ENCODE peak calls at places on chromosome 22, in seven cellular contexts. N, Y, S, J, X, A and B are unnamed samples.

GRCh38 chr22:40258463-40259046 is 80.8 kb downstream of the TNRC6B start:
- DNase-seq in N (peak), Y (no peak), S (no peak), J (no peak), X (no peak), A (no peak), B (no peak)

GRCh38 chr22:26502688-26503561 is 9.3 kb downstream of the TFIP11 start:
- DNase-seq in N (no peak), Y (peak), S (no peak), J (peak), X (no peak), A (no peak), B (peak)

GRCh38 chr22:29147241-29147919 is 58.3 kb upstream of the EMID1 start:
- DNase-seq in N (no peak), Y (no peak), S (no peak), J (no peak), X (no peak), A (no peak), B (peak)

GRCh38 chr22:35353318-35353717 is 27.6 kb upstream of the HMOX1 start:
- DNase-seq in N (no peak), Y (no peak), S (no peak), J (no peak), X (no peak), A (no peak), B (no peak)

GRCh38 chr22:34055525-34056200 is 135.4 kb upstream of the LARGE1 start:
- DNase-seq in N (no peak), Y (peak), S (no peak), J (no peak), X (no peak), A (no peak), B (peak)

GRCh38 chr22:23138584-23139469 is 3.0 kb downstream of the RSPH14 start:
- DNase-seq in N (no peak), Y (no peak), S (no peak), J (no peak), X (no peak), A (no peak), B (no peak)

GRCh38 chr22:22487059-22487458 is 21.5 kb downstream of the ZNF280B start:
- DNase-seq in N (no peak), Y (no peak), S (no peak), J (no peak), X (no peak), A (no peak), B (no peak)

GRCh38 chr22:41846268-41847002 is 13.5 kb downstream of the SREBF2 start:
- DNase-seq in N (no peak), Y (no peak), S (no peak), J (no peak), X (no peak), A (no peak), B (no peak)

GRCh38 chr22:46788426-46789168 is 26.1 kb downstream of the TBC1D22A start:
- DNase-seq in N (no peak), Y (no peak), S (no peak), J (no peak), X (no peak), A (no peak), B (no peak)

GRCh38 chr22:32584650-32585049 is 110.0 kb downstream of the FBXO7 start:
- DNase-seq in N (no peak), Y (no peak), S (no peak), J (no peak), X (no peak), A (peak), B (no peak)

GRCh38 chr22:17919276-17920144 is 104.9 kb downstream of the MICAL3 start:
- DNase-seq in N (no peak), Y (peak), S (no peak), J (peak), X (no peak), A (no peak), B (peak)

GRCh38 chr22:19632671-19633148 is 81.6 kb upstream of the SEPTIN5 start:
- DNase-seq in N (no peak), Y (peak), S (no peak), J (no peak), X (no peak), A (peak), B (peak)

GRCh38 chr22:37258810-37259472 is 14.9 kb upstream of the RAC2 start:
- DNase-seq in N (no peak), Y (peak), S (no peak), J (no peak), X (no peak), A (no peak), B (peak)

GRCh38 chr22:22888509-22889353 is 1.1 kb downstream of the IGLL5 start:
- DNase-seq in N (no peak), Y (no peak), S (no peak), J (no peak), X (no peak), A (peak), B (no peak)

GRCh38 chr22:24695958-24696511 is 78.5 kb downstream of the PIWIL3 start:
- DNase-seq in N (no peak), Y (peak), S (no peak), J (no peak), X (no peak), A (no peak), B (peak)

GRCh38 chr22:25996669-25997068 is 172.6 kb upstream of the SEZ6L start:
- DNase-seq in N (no peak), Y (no peak), S (no peak), J (no peak), X (no peak), A (no peak), B (peak)

GRCh38 chr22:47260551-47260950 is 498.1 kb downstream of the TBC1D22A start:
- DNase-seq in N (no peak), Y (no peak), S (no peak), J (no peak), X (no peak), A (peak), B (no peak)

GRCh38 chr22:26945565-26945964 is 288.2 kb downstream of the MIAT start:
- DNase-seq in N (no peak), Y (no peak), S (no peak), J (no peak), X (no peak), A (peak), B (no peak)

GRCh38 chr22:36985490-36985889 is 33.8 kb downstream of the TST start:
- DNase-seq in N (no peak), Y (no peak), S (no peak), J (no peak), X (no peak), A (no peak), B (no peak)

GRCh38 chr22:30314918-30315317 is 11.8 kb downstream of the TBC1D10A start:
- DNase-seq in N (no peak), Y (peak), S (peak), J (no peak), X (no peak), A (no peak), B (peak)

GRCh38 chr22:39927544-39927943 is 26.7 kb downstream of the GRAP2 start:
- DNase-seq in N (no peak), Y (peak), S (no peak), J (no peak), X (no peak), A (no peak), B (no peak)

GRCh38 chr22:50403701-50404101 is 60.6 kb downstream of the PPP6R2 start:
- DNase-seq in N (no peak), Y (no peak), S (no peak), J (peak), X (no peak), A (peak), B (no peak)

GRCh38 chr22:36385491-36386350 is 2.0 kb downstream of the MYH9 start:
- DNase-seq in N (peak), Y (peak), S (peak), J (peak), X (peak), A (no peak), B (peak)

GRCh38 chr22:30575859-30576258 is 1.4 kb upstream of the GAL3ST1 start:
- DNase-seq in N (no peak), Y (no peak), S (no peak), J (peak), X (no peak), A (no peak), B (no peak)

GRCh38 chr22:38336699-38337098 is 19.5 kb upstream of the CSNK1E start:
- DNase-seq in N (no peak), Y (no peak), S (no peak), J (no peak), X (no peak), A (peak), B (peak)

GRCh38 chr22:45127866-45128265 is 35.9 kb upstream of the NUP50 start:
- DNase-seq in N (no peak), Y (no peak), S (no peak), J (no peak), X (no peak), A (no peak), B (peak)

GRCh38 chr22:50247748-50248147 is 2.9 kb upstream of the TUBGCP6 start:
- DNase-seq in N (no peak), Y (peak), S (no peak), J (peak), X (no peak), A (no peak), B (peak)

GRCh38 chr22:23012081-23012622 is 58.2 kb upstream of the GNAZ start:
- DNase-seq in N (no peak), Y (no peak), S (no peak), J (no peak), X (no peak), A (no peak), B (no peak)

GRCh38 chr22:29755889-29756288 is 10.9 kb downstream of the ZMAT5 start:
- DNase-seq in N (no peak), Y (no peak), S (no peak), J (no peak), X (no peak), A (no peak), B (no peak)

GRCh38 chr22:50523806-50524663 is 1.4 kb downstream of the SCO2 start:
- DNase-seq in N (peak), Y (no peak), S (no peak), J (peak), X (no peak), A (no peak), B (peak)